ENCODE peak calls at places on chromosomes 5 and 9, in five cellular contexts. One of them, this sample, is unnamed.

GRCh38 chr9:84668204-84669007 is 1.1 kb upstream of the NTRK2 start:
- DNase-seq in HEK293T: peak
- DNase-seq in frontal cortex: peak
- DNase-seq in HFFc6: peak
- DNase-seq in dermis microvascular lymphatic vessel endothelial cell: peak
- DNase-seq in this sample: no peak

GRCh38 chr5:177169271-177169670 is 35.7 kb downstream of the NSD1 start:
- DNase-seq in HEK293T: no peak
- DNase-seq in frontal cortex: no peak
- DNase-seq in HFFc6: no peak
- DNase-seq in dermis microvascular lymphatic vessel endothelial cell: no peak
- DNase-seq in this sample: no peak

GRCh38 chr5:10562202-10563131 is 1.4 kb upstream of the ANKRD33B start:
- DNase-seq in HEK293T: no peak
- DNase-seq in frontal cortex: no peak
- DNase-seq in HFFc6: no peak
- DNase-seq in dermis microvascular lymphatic vessel endothelial cell: no peak
- DNase-seq in this sample: no peak

GRCh38 chr5:78561261-78561660 is 87.3 kb downstream of the LHFPL2 start:
- DNase-seq in HEK293T: no peak
- DNase-seq in frontal cortex: no peak
- DNase-seq in HFFc6: no peak
- DNase-seq in dermis microvascular lymphatic vessel endothelial cell: no peak
- DNase-seq in this sample: no peak

GRCh38 chr5:102754499-102755424 is at the start of gene PAM:
- DNase-seq in HEK293T: peak
- DNase-seq in frontal cortex: peak
- DNase-seq in HFFc6: peak
- DNase-seq in dermis microvascular lymphatic vessel endothelial cell: peak
- DNase-seq in this sample: no peak

GRCh38 chr5:160506006-160507004 is 84.7 kb downstream of the PTTG1 start:
- DNase-seq in HEK293T: no peak
- DNase-seq in frontal cortex: no peak
- DNase-seq in HFFc6: peak
- DNase-seq in dermis microvascular lymphatic vessel endothelial cell: peak
- DNase-seq in this sample: no peak

GRCh38 chr5:33046091-33046490 is 335.0 kb downstream of the NPR3 start:
- DNase-seq in HEK293T: no peak
- DNase-seq in frontal cortex: no peak
- DNase-seq in HFFc6: no peak
- DNase-seq in dermis microvascular lymphatic vessel endothelial cell: peak
- DNase-seq in this sample: no peak

GRCh38 chr9:127521919-127522304 is 70.6 kb downstream of the LRSAM1 start:
- DNase-seq in HEK293T: no peak
- DNase-seq in frontal cortex: no peak
- DNase-seq in HFFc6: no peak
- DNase-seq in dermis microvascular lymphatic vessel endothelial cell: peak
- DNase-seq in this sample: no peak

GRCh38 chr5:125756456-125756855 is 666.8 kb upstream of the GRAMD2B start:
- DNase-seq in HEK293T: no peak
- DNase-seq in frontal cortex: no peak
- DNase-seq in HFFc6: no peak
- DNase-seq in dermis microvascular lymphatic vessel endothelial cell: no peak
- DNase-seq in this sample: no peak

GRCh38 chr5:62341783-62342475 is 35.9 kb downstream of the KIF2A start:
- DNase-seq in HEK293T: no peak
- DNase-seq in frontal cortex: no peak
- DNase-seq in HFFc6: no peak
- DNase-seq in dermis microvascular lymphatic vessel endothelial cell: no peak
- DNase-seq in this sample: no peak

GRCh38 chr5:139747583-139748504 is 47.8 kb upstream of the PSD2 start:
- DNase-seq in HEK293T: no peak
- DNase-seq in frontal cortex: no peak
- DNase-seq in HFFc6: no peak
- DNase-seq in dermis microvascular lymphatic vessel endothelial cell: peak
- DNase-seq in this sample: no peak

GRCh38 chr9:131986576-131986975 is 93.1 kb downstream of the MED27 start:
- DNase-seq in HEK293T: no peak
- DNase-seq in frontal cortex: no peak
- DNase-seq in HFFc6: peak
- DNase-seq in dermis microvascular lymphatic vessel endothelial cell: no peak
- DNase-seq in this sample: no peak

GRCh38 chr9:121708768-121709488 is 57.5 kb downstream of the DAB2IP start:
- DNase-seq in HEK293T: no peak
- DNase-seq in frontal cortex: no peak
- DNase-seq in HFFc6: no peak
- DNase-seq in dermis microvascular lymphatic vessel endothelial cell: no peak
- DNase-seq in this sample: no peak

GRCh38 chr9:37914701-37915358 is 10.9 kb upstream of the SLC25A51 start:
- DNase-seq in HEK293T: no peak
- DNase-seq in frontal cortex: no peak
- DNase-seq in HFFc6: no peak
- DNase-seq in dermis microvascular lymphatic vessel endothelial cell: no peak
- DNase-seq in this sample: no peak

GRCh38 chr5:67643531-67643930 is 446.9 kb upstream of the CD180 start:
- DNase-seq in HEK293T: no peak
- DNase-seq in frontal cortex: no peak
- DNase-seq in HFFc6: no peak
- DNase-seq in dermis microvascular lymphatic vessel endothelial cell: no peak
- DNase-seq in this sample: no peak

GRCh38 chr5:95244479-95244878 is 40.4 kb downstream of the MCTP1 start:
- DNase-seq in HEK293T: no peak
- DNase-seq in frontal cortex: no peak
- DNase-seq in HFFc6: no peak
- DNase-seq in dermis microvascular lymphatic vessel endothelial cell: no peak
- DNase-seq in this sample: no peak

GRCh38 chr9:89095755-89096154 is 82.9 kb downstream of the SHC3 start:
- DNase-seq in HEK293T: no peak
- DNase-seq in frontal cortex: no peak
- DNase-seq in HFFc6: no peak
- DNase-seq in dermis microvascular lymphatic vessel endothelial cell: no peak
- DNase-seq in this sample: no peak

GRCh38 chr5:95098012-95098411 is 186.9 kb downstream of the MCTP1 start:
- DNase-seq in HEK293T: no peak
- DNase-seq in frontal cortex: no peak
- DNase-seq in HFFc6: no peak
- DNase-seq in dermis microvascular lymphatic vessel endothelial cell: no peak
- DNase-seq in this sample: no peak

GRCh38 chr9:108445431-108446018 is 410.3 kb downstream of the ACTL7B start:
- DNase-seq in HEK293T: no peak
- DNase-seq in frontal cortex: peak
- DNase-seq in HFFc6: no peak
- DNase-seq in dermis microvascular lymphatic vessel endothelial cell: no peak
- DNase-seq in this sample: no peak

GRCh38 chr5:109953821-109954220 is 264.1 kb downstream of the MAN2A1 start:
- DNase-seq in HEK293T: no peak
- DNase-seq in frontal cortex: no peak
- DNase-seq in HFFc6: no peak
- DNase-seq in dermis microvascular lymphatic vessel endothelial cell: no peak
- DNase-seq in this sample: no peak

GRCh38 chr5:116626272-116626723 is 51.7 kb upstream of the SEMA6A start:
- DNase-seq in HEK293T: peak
- DNase-seq in frontal cortex: peak
- DNase-seq in HFFc6: no peak
- DNase-seq in dermis microvascular lymphatic vessel endothelial cell: peak
- DNase-seq in this sample: no peak

GRCh38 chr5:107284822-107285510 is 385.8 kb downstream of the EFNA5 start:
- DNase-seq in HEK293T: no peak
- DNase-seq in frontal cortex: no peak
- DNase-seq in HFFc6: no peak
- DNase-seq in dermis microvascular lymphatic vessel endothelial cell: peak
- DNase-seq in this sample: no peak

This sample was measured in GM04503.